ENCODE peak calls at places on chromosome 17, in ten cellular contexts. K is A549; F is Panc1; I is CD8-positive, alpha-beta T cell; X is activated naive CD8-positive, alpha-beta T cell treated with anti-CD3 and anti-CD28 coated beads, Interleukin-2, amount 10 ng/mL, durations not matched to agents 7 days and 5 days; P is body of pancreas; E is activated T-helper 17 cell treated with anti-CD3 and anti-CD28 coated beads, Interleukin-2, amount 50 U/mL, for 72 hours; R is HepG2; J is T-cell; U is Right ventricle myocardium superior. Y is an unnamed sample.

GRCh38 chr17:67049025-67049739 is 4.8 kb downstream of the CACNG1 start:
- ATAC-seq in K (no peak), F (no peak), I (no peak), X (no peak), P (no peak), E (no peak), R (no peak), J (no peak), U (no peak), Y (no peak)

GRCh38 chr17:182164-182751 is 808 bp upstream of the DOC2B start:
- ATAC-seq in K (no peak), F (no peak), I (no peak), X (no peak), P (peak), E (no peak), R (peak), J (no peak), U (no peak), Y (no peak)

GRCh38 chr17:69523252-69523861 is 108.9 kb downstream of the MAP2K6 start:
- ATAC-seq in K (peak), F (peak), I (no peak), X (peak), P (peak), E (peak), R (peak), J (no peak), U (peak), Y (no peak)

GRCh38 chr17:80872011-80872929 is 119.4 kb upstream of the CHMP6 start:
- ATAC-seq in K (no peak), F (no peak), I (no peak), X (no peak), P (no peak), E (no peak), R (no peak), J (no peak), U (peak), Y (no peak)

GRCh38 chr17:59357219-59357699 is 25.8 kb downstream of the YPEL2 start:
- ATAC-seq in K (no peak), F (no peak), I (no peak), X (no peak), P (no peak), E (no peak), R (no peak), J (no peak), U (no peak), Y (no peak)

GRCh38 chr17:9268546-9268945 is 247.2 kb downstream of the NTN1 start:
- ATAC-seq in K (no peak), F (no peak), I (no peak), X (no peak), P (no peak), E (no peak), R (no peak), J (no peak), U (no peak), Y (no peak)

GRCh38 chr17:17090642-17091103 is 48.4 kb downstream of the MPRIP start:
- ATAC-seq in K (no peak), F (no peak), I (no peak), X (no peak), P (peak), E (no peak), R (peak), J (no peak), U (no peak), Y (no peak)

GRCh38 chr17:1773755-1774181 is 11.9 kb downstream of the SERPINF1 start:
- ATAC-seq in K (no peak), F (no peak), I (no peak), X (no peak), P (peak), E (no peak), R (no peak), J (no peak), U (peak), Y (peak)

GRCh38 chr17:9470171-9470570 is 105.4 kb downstream of the STX8 start:
- ATAC-seq in K (no peak), F (no peak), I (no peak), X (peak), P (no peak), E (peak), R (no peak), J (peak), U (no peak), Y (no peak)

GRCh38 chr17:80667462-80668277 is 123.0 kb downstream of the RPTOR start:
- ATAC-seq in K (no peak), F (no peak), I (peak), X (peak), P (no peak), E (peak), R (peak), J (peak), U (no peak), Y (no peak)

GRCh38 chr17:55190748-55191147 is 74.0 kb upstream of the HLF start:
- ATAC-seq in K (no peak), F (no peak), I (no peak), X (no peak), P (no peak), E (no peak), R (no peak), J (no peak), U (no peak), Y (no peak)

GRCh38 chr17:55177159-55177913 is 87.4 kb upstream of the HLF start:
- ATAC-seq in K (no peak), F (no peak), I (no peak), X (no peak), P (no peak), E (no peak), R (peak), J (no peak), U (no peak), Y (no peak)

GRCh38 chr17:75850928-75851692 is 4.0 kb downstream of the WBP2 start:
- ATAC-seq in K (no peak), F (no peak), I (no peak), X (no peak), P (no peak), E (no peak), R (no peak), J (no peak), U (peak), Y (no peak)

GRCh38 chr17:279776-280175 is 72.8 kb downstream of the RPH3AL start:
- ATAC-seq in K (no peak), F (no peak), I (no peak), X (no peak), P (no peak), E (no peak), R (no peak), J (no peak), U (no peak), Y (no peak)

GRCh38 chr17:38898291-38898679 is 27.1 kb upstream of the LASP1NB start:
- ATAC-seq in K (no peak), F (no peak), I (peak), X (peak), P (no peak), E (peak), R (no peak), J (peak), U (no peak), Y (no peak)

GRCh38 chr17:7631398-7632380 is 1.8 kb downstream of the SHBG start:
- ATAC-seq in K (no peak), F (no peak), I (no peak), X (no peak), P (no peak), E (no peak), R (peak), J (no peak), U (no peak), Y (no peak)

GRCh38 chr17:27985306-27985705 is 57.2 kb upstream of the NLK start:
- ATAC-seq in K (no peak), F (no peak), I (no peak), X (no peak), P (no peak), E (no peak), R (no peak), J (no peak), U (peak), Y (peak)

GRCh38 chr17:69702078-69702477 is 287.6 kb downstream of the MAP2K6 start:
- ATAC-seq in K (no peak), F (no peak), I (no peak), X (no peak), P (no peak), E (no peak), R (no peak), J (no peak), U (no peak), Y (no peak)

GRCh38 chr17:82095777-82096708 is 2.0 kb downstream of the FASN start:
- ATAC-seq in K (no peak), F (no peak), I (no peak), X (no peak), P (no peak), E (no peak), R (peak), J (no peak), U (no peak), Y (no peak)

GRCh38 chr17:76394166-76394565 is 9.8 kb downstream of the SPHK1 start:
- ATAC-seq in K (no peak), F (no peak), I (no peak), X (no peak), P (no peak), E (no peak), R (no peak), J (no peak), U (no peak), Y (no peak)